ENCODE peak calls at places on chromosome 1, in seven cellular contexts. One of them, this sample, is unnamed. For H3K9me3, H3K4me1 and H3K36me3, the result is how much of the 10 kb centered on the place peaks cover.

GRCh38 chr1:187491082-187491720 is 662.5 kb downstream of the PLA2G4A start:
- DNase-seq in effector memory CD4-positive, alpha-beta T cell: no peak
- DNase-seq in kidney: no peak
- DNase-seq in mammary epithelial cell: peak
- DNase-seq in body of pancreas: no peak
- DNase-seq in IMR-90: peak
- DNase-seq in neural progenitor cell: no peak
- DNase-seq in this sample: no peak

GRCh38 chr1:113747376-113747775 is 11.9 kb downstream of the PHTF1 start:
- DNase-seq in effector memory CD4-positive, alpha-beta T cell: no peak
- DNase-seq in kidney: no peak
- DNase-seq in mammary epithelial cell: no peak
- DNase-seq in body of pancreas: no peak
- DNase-seq in IMR-90: peak
- DNase-seq in neural progenitor cell: no peak
- DNase-seq in this sample: no peak

GRCh38 chr1:113057006-113057405 is 16.0 kb upstream of the LRIG2 start:
- DNase-seq in effector memory CD4-positive, alpha-beta T cell: no peak
- DNase-seq in kidney: no peak
- DNase-seq in mammary epithelial cell: no peak
- DNase-seq in body of pancreas: no peak
- DNase-seq in IMR-90: no peak
- DNase-seq in neural progenitor cell: peak
- DNase-seq in this sample: no peak

GRCh38 chr1:234572966-234573365 is 37.0 kb downstream of the IRF2BP2 start:
- DNase-seq in effector memory CD4-positive, alpha-beta T cell: no peak
- DNase-seq in kidney: no peak
- DNase-seq in mammary epithelial cell: peak
- DNase-seq in body of pancreas: no peak
- DNase-seq in IMR-90: no peak
- DNase-seq in neural progenitor cell: no peak
- DNase-seq in this sample: no peak

GRCh38 chr1:243642936-243643335 is 207.1 kb downstream of the AKT3 start:
- DNase-seq in effector memory CD4-positive, alpha-beta T cell: no peak
- DNase-seq in kidney: no peak
- DNase-seq in mammary epithelial cell: no peak
- DNase-seq in body of pancreas: no peak
- DNase-seq in IMR-90: peak
- DNase-seq in neural progenitor cell: no peak
- DNase-seq in this sample: no peak

GRCh38 chr1:221141606-221142285 is 262.5 kb downstream of the HLX start:
- DNase-seq in effector memory CD4-positive, alpha-beta T cell: no peak
- DNase-seq in kidney: no peak
- DNase-seq in mammary epithelial cell: no peak
- DNase-seq in body of pancreas: no peak
- DNase-seq in IMR-90: no peak
- DNase-seq in neural progenitor cell: peak
- DNase-seq in this sample: no peak

GRCh38 chr1:241592273-241592958 is 47.8 kb downstream of the CHML start:
- DNase-seq in effector memory CD4-positive, alpha-beta T cell: no peak
- DNase-seq in kidney: no peak
- DNase-seq in mammary epithelial cell: peak
- DNase-seq in body of pancreas: no peak
- DNase-seq in IMR-90: peak
- DNase-seq in neural progenitor cell: no peak
- DNase-seq in this sample: no peak

GRCh38 chr1:3323021-3323790 is 131.3 kb upstream of the ARHGEF16 start:
- DNase-seq in effector memory CD4-positive, alpha-beta T cell: no peak
- DNase-seq in kidney: no peak
- DNase-seq in mammary epithelial cell: no peak
- DNase-seq in body of pancreas: peak
- DNase-seq in IMR-90: no peak
- DNase-seq in neural progenitor cell: peak
- DNase-seq in this sample: no peak

GRCh38 chr1:156118175-156118868 is 3.8 kb downstream of the LMNA start:
- DNase-seq in effector memory CD4-positive, alpha-beta T cell: no peak
- DNase-seq in kidney: peak
- DNase-seq in mammary epithelial cell: peak
- DNase-seq in body of pancreas: peak
- DNase-seq in IMR-90: no peak
- DNase-seq in neural progenitor cell: no peak
- DNase-seq in this sample: no peak

GRCh38 chr1:10881046-10881445 is 84.6 kb upstream of the CASZ1 start:
- DNase-seq in effector memory CD4-positive, alpha-beta T cell: no peak
- DNase-seq in kidney: no peak
- DNase-seq in mammary epithelial cell: no peak
- DNase-seq in body of pancreas: no peak
- DNase-seq in IMR-90: no peak
- DNase-seq in neural progenitor cell: no peak
- DNase-seq in this sample: no peak

GRCh38 chr1:32611859-32612188 is 38.5 kb downstream of the ZBTB8OS start:
- DNase-seq in effector memory CD4-positive, alpha-beta T cell: no peak
- DNase-seq in kidney: no peak
- DNase-seq in mammary epithelial cell: no peak
- DNase-seq in body of pancreas: no peak
- DNase-seq in IMR-90: no peak
- DNase-seq in neural progenitor cell: no peak
- DNase-seq in this sample: no peak

GRCh38 chr1:109400035-109400655 is 2.4 kb upstream of the SORT1 start:
- DNase-seq in effector memory CD4-positive, alpha-beta T cell: no peak
- DNase-seq in kidney: no peak
- DNase-seq in mammary epithelial cell: no peak
- DNase-seq in body of pancreas: no peak
- DNase-seq in IMR-90: no peak
- DNase-seq in neural progenitor cell: no peak
- DNase-seq in this sample: no peak

GRCh38 chr1:221023482-221023881 is 144.2 kb downstream of the HLX start:
- DNase-seq in effector memory CD4-positive, alpha-beta T cell: no peak
- DNase-seq in kidney: no peak
- DNase-seq in mammary epithelial cell: no peak
- DNase-seq in body of pancreas: no peak
- DNase-seq in IMR-90: no peak
- DNase-seq in neural progenitor cell: no peak
- DNase-seq in this sample: no peak

GRCh38 chr1:108188801-108189200 is 11.3 kb downstream of the SLC25A24 start:
- DNase-seq in effector memory CD4-positive, alpha-beta T cell: no peak
- DNase-seq in kidney: no peak
- DNase-seq in mammary epithelial cell: no peak
- DNase-seq in body of pancreas: no peak
- DNase-seq in IMR-90: no peak
- DNase-seq in neural progenitor cell: no peak
- DNase-seq in this sample: no peak

GRCh38 chr1:117883620-117884019 is 45.8 kb downstream of the GDAP2 start:
- DNase-seq in effector memory CD4-positive, alpha-beta T cell: no peak
- DNase-seq in kidney: no peak
- DNase-seq in mammary epithelial cell: no peak
- DNase-seq in body of pancreas: no peak
- DNase-seq in IMR-90: peak
- DNase-seq in neural progenitor cell: no peak
- DNase-seq in this sample: no peak

GRCh38 chr1:32546611-32547010 is 7.4 kb downstream of the ZBTB8A start:
- DNase-seq in effector memory CD4-positive, alpha-beta T cell: no peak
- DNase-seq in kidney: peak
- DNase-seq in mammary epithelial cell: no peak
- DNase-seq in body of pancreas: no peak
- DNase-seq in IMR-90: no peak
- DNase-seq in neural progenitor cell: no peak
- DNase-seq in this sample: no peak

GRCh38 chr1:246711548-246712003 is 12.6 kb upstream of the SCCPDH start:
- DNase-seq in effector memory CD4-positive, alpha-beta T cell: no peak
- DNase-seq in kidney: no peak
- DNase-seq in mammary epithelial cell: no peak
- DNase-seq in body of pancreas: no peak
- DNase-seq in IMR-90: no peak
- DNase-seq in neural progenitor cell: no peak
- DNase-seq in this sample: no peak

GRCh38 chr1:246709845-246710244 is 14.4 kb upstream of the SCCPDH start:
- DNase-seq in effector memory CD4-positive, alpha-beta T cell: no peak
- DNase-seq in kidney: no peak
- DNase-seq in mammary epithelial cell: no peak
- DNase-seq in body of pancreas: no peak
- DNase-seq in IMR-90: no peak
- DNase-seq in neural progenitor cell: no peak
- DNase-seq in this sample: no peak

GRCh38 chr1:246709196-246709595 is 15.0 kb upstream of the SCCPDH start:
- DNase-seq in effector memory CD4-positive, alpha-beta T cell: no peak
- DNase-seq in kidney: no peak
- DNase-seq in mammary epithelial cell: no peak
- DNase-seq in body of pancreas: no peak
- DNase-seq in IMR-90: no peak
- DNase-seq in neural progenitor cell: no peak
- DNase-seq in this sample: no peak

GRCh38 chr1:246705368-246705767 is 18.8 kb upstream of the SCCPDH start:
- DNase-seq in effector memory CD4-positive, alpha-beta T cell: no peak
- DNase-seq in kidney: no peak
- DNase-seq in mammary epithelial cell: peak
- DNase-seq in body of pancreas: no peak
- DNase-seq in IMR-90: peak
- DNase-seq in neural progenitor cell: no peak
- DNase-seq in this sample: no peak

DNA sequence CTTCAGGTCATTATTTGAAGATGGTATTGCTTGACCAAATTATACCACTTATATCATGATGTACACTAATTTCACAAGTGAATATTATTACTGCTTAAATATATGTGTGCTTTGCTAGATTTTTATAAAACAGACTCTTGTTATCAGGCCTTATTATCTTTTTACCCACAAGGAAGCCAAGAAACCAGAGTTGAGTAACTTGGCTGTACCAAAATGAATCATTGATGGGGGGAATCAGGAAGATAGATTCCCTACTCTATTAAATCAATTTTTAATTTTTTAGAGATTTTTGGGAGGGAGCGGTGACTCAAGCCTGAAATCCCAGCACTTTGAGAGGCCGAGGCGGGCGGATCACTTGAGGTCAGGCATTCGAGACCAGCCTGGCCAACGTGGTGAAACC is 16.0 kb upstream of the SCCPDH start:
- DNase-seq in effector memory CD4-positive, alpha-beta T cell: no peak
- DNase-seq in kidney: no peak
- DNase-seq in mammary epithelial cell: no peak
- DNase-seq in body of pancreas: no peak
- DNase-seq in IMR-90: no peak
- DNase-seq in neural progenitor cell: no peak
- DNase-seq in this sample: no peak
- H3K9me3 ChIP-seq in effector memory CD4-positive, alpha-beta T cell: under half
- H3K9me3 ChIP-seq in kidney: under half
- H3K9me3 ChIP-seq in mammary epithelial cell: under half
- H3K9me3 ChIP-seq in body of pancreas: under half
- H3K9me3 ChIP-seq in IMR-90: under half
- H3K9me3 ChIP-seq in neural progenitor cell: under half
- H3K9me3 ChIP-seq in this sample: under half

DNA sequence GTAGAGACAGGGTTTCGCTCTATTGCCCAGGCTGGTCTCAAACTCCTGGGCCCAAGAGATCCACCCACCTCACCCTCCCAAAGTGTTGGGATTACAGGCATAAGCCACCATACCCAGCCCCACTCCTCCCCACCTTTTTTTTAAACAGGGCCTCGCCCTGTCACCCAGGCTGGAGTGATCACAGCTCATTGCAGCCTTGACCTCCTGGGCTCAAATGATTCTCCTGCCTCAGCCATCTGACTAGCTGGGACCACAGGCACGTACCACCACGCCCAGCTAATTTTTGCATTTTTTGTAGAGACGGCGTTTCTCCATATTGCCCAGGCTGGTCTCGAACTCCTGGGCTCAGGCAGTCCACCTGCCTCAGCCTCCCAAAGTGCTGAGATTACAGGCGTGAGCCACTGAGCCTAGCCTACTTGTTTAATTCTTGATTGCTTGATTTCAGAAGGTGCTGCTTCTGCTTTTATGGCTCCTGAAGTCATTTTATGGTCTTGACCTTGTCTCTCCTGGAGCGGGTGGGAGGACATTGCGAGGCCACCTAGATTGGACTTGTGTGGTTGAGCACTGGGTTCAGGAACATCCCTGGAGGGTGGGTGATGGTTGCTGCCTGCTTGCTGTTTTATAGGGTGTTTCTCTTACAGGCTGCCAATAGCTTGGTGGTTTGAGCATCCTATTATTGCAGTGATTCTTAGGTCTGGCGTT is 81.9 kb downstream of the GALNT2 start:
- DNase-seq in effector memory CD4-positive, alpha-beta T cell: no peak
- DNase-seq in kidney: no peak
- DNase-seq in mammary epithelial cell: no peak
- DNase-seq in body of pancreas: no peak
- DNase-seq in IMR-90: no peak
- DNase-seq in neural progenitor cell: no peak
- DNase-seq in this sample: no peak
- H3K4me1 ChIP-seq in effector memory CD4-positive, alpha-beta T cell: under half
- H3K4me1 ChIP-seq in kidney: under half
- H3K4me1 ChIP-seq in mammary epithelial cell: under half
- H3K4me1 ChIP-seq in body of pancreas: half or more
- H3K4me1 ChIP-seq in IMR-90: under half
- H3K4me1 ChIP-seq in neural progenitor cell: half or more
- H3K4me1 ChIP-seq in this sample: under half

GRCh38 chr1:180988221-180988826 is 34.3 kb downstream of the STX6 start:
- DNase-seq in effector memory CD4-positive, alpha-beta T cell: no peak
- DNase-seq in kidney: no peak
- DNase-seq in mammary epithelial cell: no peak
- DNase-seq in body of pancreas: no peak
- DNase-seq in IMR-90: no peak
- DNase-seq in neural progenitor cell: peak
- DNase-seq in this sample: no peak

GRCh38 chr1:180976958-180977357 is 45.7 kb downstream of the STX6 start:
- DNase-seq in effector memory CD4-positive, alpha-beta T cell: no peak
- DNase-seq in kidney: no peak
- DNase-seq in mammary epithelial cell: no peak
- DNase-seq in body of pancreas: no peak
- DNase-seq in IMR-90: no peak
- DNase-seq in neural progenitor cell: no peak
- DNase-seq in this sample: no peak

GRCh38 chr1:180981596-180982387 is 40.9 kb downstream of the STX6 start:
- DNase-seq in effector memory CD4-positive, alpha-beta T cell: no peak
- DNase-seq in kidney: no peak
- DNase-seq in mammary epithelial cell: no peak
- DNase-seq in body of pancreas: no peak
- DNase-seq in IMR-90: no peak
- DNase-seq in neural progenitor cell: peak
- DNase-seq in this sample: no peak

GRCh38 chr1:180982424-180982823 is 40.2 kb downstream of the STX6 start:
- DNase-seq in effector memory CD4-positive, alpha-beta T cell: no peak
- DNase-seq in kidney: no peak
- DNase-seq in mammary epithelial cell: no peak
- DNase-seq in body of pancreas: no peak
- DNase-seq in IMR-90: no peak
- DNase-seq in neural progenitor cell: no peak
- DNase-seq in this sample: no peak
- H3K36me3 ChIP-seq in effector memory CD4-positive, alpha-beta T cell: under half
- H3K36me3 ChIP-seq in kidney: under half
- H3K36me3 ChIP-seq in mammary epithelial cell: under half
- H3K36me3 ChIP-seq in body of pancreas: under half
- H3K36me3 ChIP-seq in IMR-90: under half
- H3K36me3 ChIP-seq in neural progenitor cell: under half
- H3K36me3 ChIP-seq in this sample: under half

DNA sequence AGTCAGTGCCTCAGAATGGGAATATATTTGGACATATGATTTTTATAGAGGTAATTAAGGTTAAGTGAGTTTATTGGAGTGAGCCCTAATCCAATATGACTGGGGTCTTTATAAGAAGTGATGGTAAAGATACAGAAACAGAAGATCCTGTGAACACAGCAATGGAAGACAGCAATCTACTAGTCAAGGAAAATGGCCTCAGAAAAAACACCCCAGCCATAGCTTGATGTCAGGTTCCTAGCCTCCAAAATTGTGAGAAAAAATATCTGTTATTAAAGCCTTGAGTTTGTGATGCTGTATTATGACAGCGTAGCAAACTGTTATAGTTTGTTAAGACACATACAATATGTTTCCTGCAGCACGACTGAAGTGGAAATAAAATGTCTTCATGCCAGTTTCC is 72.2 kb downstream of the JMJD4 start:
- DNase-seq in effector memory CD4-positive, alpha-beta T cell: no peak
- DNase-seq in kidney: no peak
- DNase-seq in mammary epithelial cell: no peak
- DNase-seq in body of pancreas: no peak
- DNase-seq in IMR-90: no peak
- DNase-seq in neural progenitor cell: no peak
- DNase-seq in this sample: no peak
- H3K9me3 ChIP-seq in effector memory CD4-positive, alpha-beta T cell: half or more
- H3K9me3 ChIP-seq in kidney: under half
- H3K9me3 ChIP-seq in mammary epithelial cell: half or more
- H3K9me3 ChIP-seq in body of pancreas: under half
- H3K9me3 ChIP-seq in IMR-90: half or more
- H3K9me3 ChIP-seq in neural progenitor cell: half or more
- H3K9me3 ChIP-seq in this sample: half or more